ENCODE peak calls at places on chromosomes 13 and 19, in five cellular contexts. A is stimulated activated CD4-positive, alpha-beta T cell treated with anti-CD3 and anti-CD28 coated beads, Interleukin-1b, Interleukin-23, amount 100 ng/mL, for 1 hour; P is IMR-90; X is MCF 10A; Q is mammary epithelial cell. V is an unnamed sample.

GRCh38 chr19:5903054-5903501 is 512 bp downstream of the NDUFA11 start:
- DNase-seq in A (no peak), P (peak), X (peak), Q (peak), V (peak)

GRCh38 chr19:50457300-50457699 is 19.0 kb upstream of the EMC10 start:
- DNase-seq in A (no peak), P (no peak), X (no peak), Q (no peak), V (no peak)

GRCh38 chr19:40394816-40395210 is 4.8 kb upstream of the HIPK4 start:
- DNase-seq in A (no peak), P (no peak), X (no peak), Q (no peak), V (no peak)

GRCh38 chr19:3671680-3672574 is 28.3 kb downstream of the PIP5K1C start:
- DNase-seq in A (no peak), P (peak), X (no peak), Q (no peak), V (peak)

GRCh38 chr13:47519626-47520025 is 481.4 kb downstream of the SUCLA2 start:
- DNase-seq in A (no peak), P (no peak), X (no peak), Q (no peak), V (no peak)

GRCh38 chr19:11019824-11020223 is 59.0 kb downstream of the SMARCA4 start:
- DNase-seq in A (no peak), P (no peak), X (no peak), Q (no peak), V (no peak)

GRCh38 chr19:19083413-19084178 is 19.8 kb downstream of the SLC25A42 start:
- DNase-seq in A (no peak), P (no peak), X (no peak), Q (no peak), V (no peak)

GRCh38 chr13:88745013-88745412 is 1073.8 kb downstream of the SLITRK5 start:
- DNase-seq in A (no peak), P (no peak), X (no peak), Q (no peak), V (no peak)

GRCh38 chr19:54436031-54436523 is 12.9 kb upstream of the LENG8 start:
- DNase-seq in A (no peak), P (no peak), X (no peak), Q (no peak), V (no peak)

GRCh38 chr19:2722541-2723344 is 1.6 kb upstream of the DIRAS1 start:
- DNase-seq in A (no peak), P (peak), X (peak), Q (peak), V (peak)

GRCh38 chr19:15923702-15924101 is 10.6 kb downstream of the CYP4F11 start:
- DNase-seq in A (no peak), P (no peak), X (no peak), Q (no peak), V (no peak)

GRCh38 chr19:1481893-1482360 is 2.9 kb upstream of the C19orf25 start:
- DNase-seq in A (no peak), P (no peak), X (no peak), Q (no peak), V (no peak)

GRCh38 chr19:9474975-9475374 is 23.4 kb downstream of the ZNF560 start:
- DNase-seq in A (no peak), P (no peak), X (no peak), Q (no peak), V (no peak)

GRCh38 chr13:44224433-44225149 is 149.0 kb upstream of the SERP2 start:
- DNase-seq in A (no peak), P (no peak), X (no peak), Q (no peak), V (no peak)

GRCh38 chr19:46133101-46133627 is 8.7 kb upstream of the IGFL3 start:
- DNase-seq in A (no peak), P (peak), X (peak), Q (peak), V (peak)

GRCh38 chr13:27137759-27138158 is 33.9 kb downstream of the USP12 start:
- DNase-seq in A (no peak), P (no peak), X (no peak), Q (no peak), V (no peak)

GRCh38 chr13:104571161-104571889 is 1505.1 kb upstream of the SLC10A2 start:
- DNase-seq in A (no peak), P (peak), X (peak), Q (peak), V (peak)

GRCh38 chr13:109976206-109976997 is 190.0 kb upstream of the IRS2 start:
- DNase-seq in A (no peak), P (no peak), X (no peak), Q (no peak), V (no peak)

GRCh38 chr13:98565726-98566577 is 11.0 kb downstream of the STK24 start:
- DNase-seq in A (no peak), P (no peak), X (no peak), Q (no peak), V (no peak)

V was measured in ELR.